ENCODE peak calls at places on chromosomes 4 and X, in five cellular contexts. O, E, F, M and N are unnamed samples.

GRCh38 chr4:139817657-139818452 is 152.2 kb downstream of the MGST2 start:
- DNase-seq in E (peak; percentile 58), M (no peak), O (no peak), F (no peak), N (no peak)

GRCh38 chr4:180060159-180060889 is 2182.9 kb upstream of the TENM3 start:
- DNase-seq in O (no peak), E (no peak), F (no peak), M (no peak), N (no peak)

GRCh38 chrX:41923925-41924693 is 755 bp upstream of the CASK start:
- DNase-seq in M (no peak), F (peak; percentile 10), O (peak; percentile 35), E (no peak), N (peak; percentile 6)

GRCh38 chrX:25726539-25726938 is 411.6 kb upstream of the MAGEB18 start:
- DNase-seq in E (no peak), O (no peak), F (no peak), M (no peak), N (no peak)

GRCh38 chrX:54063361-54063760 is 19.1 kb upstream of the PHF8 start:
- DNase-seq in E (no peak), F (no peak), O (no peak), M (no peak), N (no peak)

GRCh38 chrX:2513120-2513664 is 12.4 kb upstream of the DHRSX start:
- DNase-seq in F (no peak), M (no peak), E (no peak), O (no peak), N (no peak)

GRCh38 chr4:129092636-129093172 is 635 bp downstream of the SCLT1 start:
- DNase-seq in O (no peak), M (no peak), F (no peak), E (no peak), N (no peak)

GRCh38 chr4:175562111-175562510 is 250.0 kb downstream of the GPM6A start:
- DNase-seq in O (no peak), E (no peak), F (no peak), M (no peak), N (no peak)

GRCh38 chrX:153513265-153513664 is 4.2 kb upstream of the ATP2B3 start:
- DNase-seq in F (no peak), M (no peak), E (no peak), O (no peak), N (no peak)

GRCh38 chrX:153515435-153515834 is 2.0 kb upstream of the ATP2B3 start:
- DNase-seq in M (no peak), O (no peak), E (no peak), F (no peak), N (no peak)

GRCh38 chrX:153512501-153512893 is 4.9 kb upstream of the ATP2B3 start:
- DNase-seq in M (no peak), F (no peak), O (no peak), E (no peak), N (no peak)

GRCh38 chrX:153516055-153516454 is 1.4 kb upstream of the ATP2B3 start:
- DNase-seq in M (no peak), F (no peak), E (no peak), O (no peak), N (no peak)

GRCh38 chrX:153514259-153514658 is 3.2 kb upstream of the ATP2B3 start:
- DNase-seq in E (no peak), M (no peak), F (no peak), O (no peak), N (no peak)
- H3K9me3 ChIP-seq in E (no peaks in the 10 kb centered on the region), M (no peaks in the 10 kb centered on the region), F (no peaks in the 10 kb centered on the region), O (no peaks in the 10 kb centered on the region), N (no peaks in the 10 kb centered on the region)

GRCh38 chrX:6761251-6761650 is 226.3 kb upstream of the VCX3A start:
- DNase-seq in F (no peak), E (no peak), O (no peak), M (no peak), N (no peak)
- H3K9me3 ChIP-seq in F (no peaks in the 10 kb centered on the region), E (no peaks in the 10 kb centered on the region), O (no peaks in the 10 kb centered on the region), M (no peaks in the 10 kb centered on the region), N (no peaks in the 10 kb centered on the region)

GRCh38 chrX:344371-344901 is 25.8 kb upstream of the GTPBP6 start:
- DNase-seq in M (no peak), F (no peak), O (no peak), E (no peak), N (no peak)
- H3K9me3 ChIP-seq in M (no peaks in the 10 kb centered on the region), F (no peaks in the 10 kb centered on the region), O (no peaks in the 10 kb centered on the region), E (no peaks in the 10 kb centered on the region), N (no peaks in the 10 kb centered on the region)

DNA sequence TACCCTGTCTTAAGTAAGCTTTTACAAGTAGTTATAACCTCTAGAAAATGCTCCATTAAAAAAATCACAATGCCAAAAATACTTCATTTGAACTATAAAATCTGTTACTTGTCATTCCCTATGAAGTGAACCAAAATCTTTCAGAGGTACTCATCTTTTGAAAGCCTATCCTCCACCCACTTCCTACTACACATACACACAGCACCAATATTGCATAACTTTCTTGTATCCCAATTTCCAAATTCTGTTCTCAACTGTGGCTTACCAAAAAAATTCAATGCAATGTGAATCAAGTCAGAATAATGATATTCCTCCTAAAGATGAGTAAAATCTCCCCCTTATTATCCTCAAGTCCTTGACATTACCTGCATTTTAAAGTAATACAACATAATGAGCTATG is 15.9 kb downstream of the DHX15 start:
- DNase-seq in F (no peak), M (no peak), O (no peak), E (no peak), N (no peak)
- H3K9me3 ChIP-seq in F (no peaks in the 10 kb centered on the region), M (no peaks in the 10 kb centered on the region), O (no peaks in the 10 kb centered on the region), E (no peaks in the 10 kb centered on the region), N (no peaks in the 10 kb centered on the region)

DNA sequence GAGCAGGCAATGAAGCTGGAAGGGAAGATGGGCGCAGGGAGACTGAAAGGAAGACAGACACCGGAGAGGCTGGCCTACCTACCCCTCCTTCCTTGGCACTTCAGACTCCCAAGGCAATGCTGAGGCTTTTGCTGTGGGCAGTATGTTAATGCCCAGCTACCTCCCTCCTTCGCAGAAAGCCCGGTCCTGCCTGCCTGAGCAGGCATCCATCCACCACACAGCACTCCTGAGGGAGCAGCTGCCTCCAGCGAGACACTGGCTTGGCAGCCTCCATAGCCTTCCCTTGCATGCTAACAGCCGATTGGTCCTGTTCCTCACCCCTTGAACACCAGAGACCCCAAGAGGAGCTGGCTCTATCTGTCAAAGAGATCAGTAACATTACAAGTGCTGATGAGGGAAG is 14.4 kb downstream of the GABRQ start:
- DNase-seq in M (no peak), E (no peak), O (no peak), F (no peak), N (no peak)
- H3K9me3 ChIP-seq in M (no peaks in the 10 kb centered on the region), E (no peaks in the 10 kb centered on the region), O (no peaks in the 10 kb centered on the region), F (no peaks in the 10 kb centered on the region), N (no peaks in the 10 kb centered on the region)

DNA sequence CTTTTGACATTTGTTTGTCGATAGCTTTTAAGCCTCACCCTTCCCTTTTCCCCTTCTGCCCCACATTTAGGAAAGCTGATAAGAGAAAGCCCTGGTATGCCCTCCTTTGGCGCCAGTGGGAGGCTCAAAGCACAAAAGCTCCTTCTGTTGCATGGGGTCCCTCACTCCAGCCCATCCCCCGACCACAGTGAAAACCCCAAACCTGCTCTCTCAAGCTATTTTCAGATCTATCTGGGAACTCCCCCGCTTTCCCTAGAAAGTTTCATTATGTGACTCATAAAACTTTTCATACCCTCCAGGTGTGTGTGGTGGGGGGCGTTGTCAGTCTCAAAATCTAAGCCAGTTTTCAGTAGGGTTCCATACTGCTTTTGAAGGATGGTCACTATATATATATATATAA is 259.0 kb upstream of the PCDH7 start:
- DNase-seq in F (no peak), E (no peak), O (no peak), M (no peak), N (no peak)
- H3K9me3 ChIP-seq in F (peaks cover 3% of the 10 kb centered on the region), E (no peaks in the 10 kb centered on the region), O (no peaks in the 10 kb centered on the region), M (no peaks in the 10 kb centered on the region), N (peaks cover 2% of the 10 kb centered on the region)

DNA sequence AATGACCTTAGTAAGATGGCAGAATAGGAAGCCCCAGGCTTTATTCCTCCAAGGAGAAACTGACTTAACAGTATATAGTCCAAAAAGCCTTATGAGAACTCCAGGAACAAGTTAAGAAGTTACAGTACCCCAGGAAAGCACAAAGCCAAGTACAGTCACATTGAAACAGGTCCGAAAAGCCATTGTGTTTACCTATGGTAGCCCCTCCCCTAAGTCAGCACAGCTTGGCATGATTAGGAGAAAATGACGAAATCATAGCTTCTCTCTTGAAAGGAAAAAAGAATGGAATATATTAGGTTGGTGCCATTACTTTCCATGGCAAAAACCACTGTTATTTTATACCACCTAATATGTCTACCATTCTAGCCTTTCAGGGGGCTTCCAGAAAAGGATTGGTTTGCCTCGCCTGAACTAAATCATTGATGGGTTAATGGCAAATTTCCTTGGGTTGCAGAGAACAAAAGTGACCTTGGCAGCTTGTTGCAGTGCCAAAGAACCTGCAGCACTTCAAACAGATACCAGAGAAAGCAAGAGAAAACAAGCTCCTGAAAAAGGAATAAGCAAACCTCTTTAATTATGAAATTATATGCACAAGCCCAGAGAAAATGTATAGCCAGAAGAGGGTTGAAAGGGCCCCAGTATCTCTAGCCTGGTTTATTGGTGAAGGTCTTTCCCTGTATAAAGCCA is 130.6 kb downstream of the PTCHD1 start:
- DNase-seq in O (no peak), E (no peak), F (no peak), M (no peak), N (no peak)
- H3K9me3 ChIP-seq in O (no peaks in the 10 kb centered on the region), E (peaks cover 41% of the 10 kb centered on the region), F (peaks cover 8% of the 10 kb centered on the region), M (no peaks in the 10 kb centered on the region), N (peaks cover 14% of the 10 kb centered on the region)

DNA sequence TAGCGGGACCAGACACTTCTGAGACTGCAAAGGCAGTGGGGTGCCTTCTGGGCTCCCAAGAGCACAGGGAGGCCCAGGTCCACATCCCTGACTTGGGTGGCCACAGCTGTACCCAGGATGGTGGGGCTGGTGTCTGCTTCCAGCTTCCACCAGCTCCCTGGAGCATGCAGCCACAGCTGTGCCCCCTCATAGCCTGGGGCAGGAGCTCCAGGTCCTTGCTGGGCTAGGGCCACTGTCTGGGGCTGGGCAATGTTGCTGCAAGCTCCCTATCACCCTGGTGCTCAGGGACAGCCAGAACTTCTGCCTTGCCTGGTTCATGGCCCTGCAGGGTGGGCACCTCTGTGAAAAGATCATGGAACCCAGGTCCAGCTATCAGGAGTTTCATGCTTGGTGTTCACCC is 673.9 kb downstream of the SH3BGRL start:
- DNase-seq in F (no peak), E (no peak), O (no peak), M (no peak), N (no peak)
- H3K9me3 ChIP-seq in F (no peaks in the 10 kb centered on the region), E (peaks cover 2% of the 10 kb centered on the region), O (no peaks in the 10 kb centered on the region), M (no peaks in the 10 kb centered on the region), N (no peaks in the 10 kb centered on the region)

GRCh38 chrX:143940119-143940518 is 56.2 kb downstream of the UBE2NL start:
- DNase-seq in E (no peak), O (no peak), F (no peak), M (no peak), N (no peak)
- H3K9me3 ChIP-seq in E (no peaks in the 10 kb centered on the region), O (no peaks in the 10 kb centered on the region), F (no peaks in the 10 kb centered on the region), M (no peaks in the 10 kb centered on the region), N (no peaks in the 10 kb centered on the region)

GRCh38 chrX:135914404-135914803 is 20.9 kb downstream of the SAGE1 start:
- DNase-seq in M (no peak), F (no peak), O (no peak), E (no peak), N (no peak)
- H3K9me3 ChIP-seq in M (no peaks in the 10 kb centered on the region), F (no peaks in the 10 kb centered on the region), O (no peaks in the 10 kb centered on the region), E (no peaks in the 10 kb centered on the region), N (no peaks in the 10 kb centered on the region)